ENCODE peak calls at places on chromosomes 2 and 18, in eight cellular contexts. Y, O, V, G, S, Q, Z and A are unnamed samples.

GRCh38 chr2:168730391-168730790 is 72.0 kb upstream of the NOSTRIN start:
- DNase-seq in Y (no peak), O (no peak), V (no peak), G (no peak), S (no peak), Q (peak), Z (no peak), A (peak)

GRCh38 chr2:47257837-47258436 is 102.8 kb upstream of the STPG4 start:
- DNase-seq in Y (no peak), O (no peak), V (no peak), G (no peak), S (no peak), Q (no peak), Z (no peak), A (no peak)

GRCh38 chr18:13390196-13390595 is 171.6 kb downstream of the LDLRAD4 start:
- DNase-seq in Y (no peak), O (no peak), V (no peak), G (no peak), S (no peak), Q (no peak), Z (no peak), A (no peak)

GRCh38 chr18:46583711-46584110 is 73.3 kb downstream of the LOXHD1 start:
- DNase-seq in Y (no peak), O (no peak), V (no peak), G (no peak), S (no peak), Q (no peak), Z (no peak), A (no peak)

GRCh38 chr2:39796130-39796529 is 17.1 kb upstream of the THUMPD2 start:
- DNase-seq in Y (no peak), O (no peak), V (no peak), G (no peak), S (no peak), Q (no peak), Z (no peak), A (no peak)

GRCh38 chr18:56097561-56098095 is 509.6 kb upstream of the TCF4 start:
- DNase-seq in Y (no peak), O (peak), V (no peak), G (no peak), S (no peak), Q (no peak), Z (no peak), A (no peak)

GRCh38 chr2:231795525-231796327 is 9.5 kb downstream of the COPS7B start:
- DNase-seq in Y (peak), O (peak), V (no peak), G (no peak), S (peak), Q (peak), Z (peak), A (peak)

GRCh38 chr2:25372405-25373268 is 30.9 kb upstream of the DNMT3A start:
- DNase-seq in Y (no peak), O (no peak), V (no peak), G (no peak), S (no peak), Q (no peak), Z (no peak), A (peak)

GRCh38 chr2:98483257-98483861 is 38.7 kb downstream of the INPP4A start:
- DNase-seq in Y (no peak), O (no peak), V (no peak), G (no peak), S (no peak), Q (no peak), Z (no peak), A (peak)

GRCh38 chr18:6741290-6741689 is 11.8 kb downstream of the ARHGAP28 start:
- DNase-seq in Y (no peak), O (no peak), V (peak), G (no peak), S (peak), Q (peak), Z (peak), A (peak)

GRCh38 chr18:29083545-29083944 is 906.6 kb upstream of the CDH2 start:
- DNase-seq in Y (no peak), O (no peak), V (no peak), G (no peak), S (peak), Q (peak), Z (no peak), A (peak)

GRCh38 chr2:196399736-196400691 is 228.6 kb upstream of the STK17B start:
- DNase-seq in Y (no peak), O (no peak), V (no peak), G (no peak), S (peak), Q (peak), Z (peak), A (peak)

GRCh38 chr2:235715601-235716000 is 221.8 kb downstream of the AGAP1 start:
- DNase-seq in Y (no peak), O (no peak), V (no peak), G (no peak), S (no peak), Q (no peak), Z (no peak), A (no peak)

GRCh38 chr18:61901334-61901986 is 8.7 kb upstream of the RNF152 start:
- DNase-seq in Y (peak), O (peak), V (no peak), G (no peak), S (peak), Q (peak), Z (peak), A (peak)

GRCh38 chr2:27716301-27717069 is 52.8 kb downstream of the SLC4A1AP start:
- DNase-seq in Y (no peak), O (no peak), V (no peak), G (no peak), S (no peak), Q (no peak), Z (no peak), A (no peak)

DNA sequence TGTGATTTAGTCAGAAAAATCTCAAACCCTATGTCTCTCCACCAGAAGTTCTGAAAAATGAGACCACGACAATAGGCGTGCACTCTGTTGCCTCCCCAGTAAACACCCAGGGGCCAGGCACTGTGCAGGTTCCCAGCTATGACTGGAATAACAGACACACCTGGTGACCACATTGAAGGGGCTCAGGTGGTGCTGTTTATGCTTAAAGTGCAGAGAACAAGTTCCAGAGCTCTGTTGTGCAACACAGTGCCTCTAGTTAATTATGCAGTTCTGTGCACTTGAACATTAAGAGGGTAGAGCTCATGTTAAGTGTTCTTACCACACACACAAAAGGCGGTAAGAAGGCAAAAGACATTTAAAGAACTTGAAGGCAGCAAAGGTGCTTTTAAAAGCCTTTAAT is 52.6 kb upstream of the AFF3 start:
- DNase-seq in Y (no peak), O (no peak), V (no peak), G (no peak), S (no peak), Q (no peak), Z (no peak), A (no peak)
- H3K4me3 ChIP-seq in Y (no peak), O (no peak), V (no peak), G (no peak), S (no peak), Q (no peak), Z (no peak), A (no peak)

DNA sequence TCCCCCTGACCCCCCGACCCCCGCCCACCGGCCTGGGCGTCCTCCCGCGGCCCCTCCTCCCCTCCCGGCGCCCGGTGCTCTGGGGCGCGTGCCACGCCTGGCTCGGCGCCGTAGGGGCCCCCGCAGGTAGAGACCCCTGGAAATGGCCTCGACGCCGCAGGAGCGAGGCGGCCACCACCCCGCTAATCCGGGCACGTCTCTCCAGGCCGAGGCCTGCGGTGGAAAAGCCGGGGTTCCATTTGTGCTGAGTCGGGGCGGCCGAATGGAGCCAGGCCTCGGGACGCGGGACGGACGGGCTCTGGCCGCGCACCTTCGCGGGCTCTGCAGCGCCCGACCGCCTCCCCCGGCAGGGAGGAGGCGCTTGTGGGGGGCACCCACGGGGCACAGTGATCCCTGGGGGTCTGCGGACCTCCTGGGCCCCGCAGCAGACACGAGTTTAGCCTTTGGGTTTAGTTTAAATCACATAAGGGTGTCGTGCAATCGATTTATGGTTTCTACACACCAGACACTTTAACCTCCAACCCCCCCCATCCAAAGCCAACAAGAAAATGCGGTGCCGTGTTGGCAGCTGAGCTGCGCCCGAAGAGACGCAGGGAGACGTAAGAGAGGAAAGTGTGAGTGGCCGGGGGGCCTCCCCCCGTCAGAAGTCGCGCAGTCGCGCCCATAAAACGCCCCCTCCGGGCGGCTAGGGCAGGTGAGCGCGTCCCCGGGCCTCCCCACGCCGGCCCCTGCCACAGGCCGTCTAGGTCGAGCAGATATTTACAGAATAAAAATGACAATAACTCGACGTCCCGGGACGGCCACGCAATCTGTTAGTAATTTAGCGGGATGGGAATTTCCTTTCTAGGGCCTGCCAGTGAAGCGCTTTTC is 1.1 kb upstream of the NFATC1 start:
- DNase-seq in Y (no peak), O (no peak), V (no peak), G (no peak), S (peak), Q (peak), Z (peak), A (peak)
- TF ChIP-seq CTCF in Y (no peak), O (no peak), V (no peak), G (no peak), S (no peak), Q (no peak), Z (no peak), A (no peak)

GRCh38 chr2:241095594-241096290 is 6.3 kb downstream of the MTERF4 start:
- DNase-seq in Y (no peak), O (no peak), V (no peak), G (no peak), S (no peak), Q (no peak), Z (no peak), A (no peak)
- H3K4me3 ChIP-seq in Y (no peak), O (no peak), V (no peak), G (no peak), S (no peak), Q (no peak), Z (no peak), A (no peak)

GRCh38 chr2:202815548-202816420 is 55.8 kb downstream of the ICA1L start:
- DNase-seq in Y (no peak), O (no peak), V (peak), G (no peak), S (peak), Q (no peak), Z (no peak), A (no peak)

GRCh38 chr2:202813387-202813786 is 58.2 kb downstream of the ICA1L start:
- DNase-seq in Y (no peak), O (no peak), V (no peak), G (no peak), S (no peak), Q (no peak), Z (no peak), A (no peak)

GRCh38 chr2:202818321-202818720 is 53.2 kb downstream of the ICA1L start:
- DNase-seq in Y (no peak), O (no peak), V (no peak), G (no peak), S (no peak), Q (no peak), Z (no peak), A (no peak)

GRCh38 chr2:202817771-202818170 is 53.8 kb downstream of the ICA1L start:
- DNase-seq in Y (no peak), O (no peak), V (no peak), G (no peak), S (no peak), Q (no peak), Z (no peak), A (peak)

GRCh38 chr2:202814226-202814625 is 57.3 kb downstream of the ICA1L start:
- DNase-seq in Y (no peak), O (no peak), V (no peak), G (no peak), S (no peak), Q (no peak), Z (no peak), A (no peak)
- TF ChIP-seq CTCF in Y (no peak), O (no peak), V (no peak), G (no peak), S (no peak), Q (no peak), Z (no peak), A (no peak)

GRCh38 chr2:142967060-142967459 is 89.6 kb downstream of the KYNU start:
- DNase-seq in Y (no peak), O (no peak), V (no peak), G (no peak), S (no peak), Q (no peak), Z (no peak), A (no peak)
- H3K4me3 ChIP-seq in Y (no peak), O (no peak), V (no peak), G (no peak), S (no peak), Q (no peak), Z (no peak), A (no peak)

GRCh38 chr2:157751462-157752058 is 122.9 kb upstream of the ACVR1C start:
- DNase-seq in Y (no peak), O (peak), V (no peak), G (no peak), S (no peak), Q (peak), Z (peak), A (peak)
- TF ChIP-seq CTCF in Y (no peak), O (peak), V (no peak), G (no peak), S (no peak), Q (peak), Z (no peak), A (peak)

GRCh38 chr18:36066001-36066400 is 1.4 kb downstream of the RPRD1A start:
- DNase-seq in Y (no peak), O (no peak), V (no peak), G (no peak), S (peak), Q (peak), Z (no peak), A (no peak)
- H3K4me3 ChIP-seq in Y (peak), O (peak), V (peak), G (peak), S (peak), Q (peak), Z (peak), A (peak)

GRCh38 chr2:152336103-152336853 is 1.3 kb downstream of the FMNL2 start:
- DNase-seq in Y (peak), O (peak), V (peak), G (peak), S (peak), Q (peak), Z (peak), A (peak)
- TF ChIP-seq CTCF in Y (no peak), O (no peak), V (no peak), G (no peak), S (no peak), Q (no peak), Z (no peak), A (no peak)

DNA sequence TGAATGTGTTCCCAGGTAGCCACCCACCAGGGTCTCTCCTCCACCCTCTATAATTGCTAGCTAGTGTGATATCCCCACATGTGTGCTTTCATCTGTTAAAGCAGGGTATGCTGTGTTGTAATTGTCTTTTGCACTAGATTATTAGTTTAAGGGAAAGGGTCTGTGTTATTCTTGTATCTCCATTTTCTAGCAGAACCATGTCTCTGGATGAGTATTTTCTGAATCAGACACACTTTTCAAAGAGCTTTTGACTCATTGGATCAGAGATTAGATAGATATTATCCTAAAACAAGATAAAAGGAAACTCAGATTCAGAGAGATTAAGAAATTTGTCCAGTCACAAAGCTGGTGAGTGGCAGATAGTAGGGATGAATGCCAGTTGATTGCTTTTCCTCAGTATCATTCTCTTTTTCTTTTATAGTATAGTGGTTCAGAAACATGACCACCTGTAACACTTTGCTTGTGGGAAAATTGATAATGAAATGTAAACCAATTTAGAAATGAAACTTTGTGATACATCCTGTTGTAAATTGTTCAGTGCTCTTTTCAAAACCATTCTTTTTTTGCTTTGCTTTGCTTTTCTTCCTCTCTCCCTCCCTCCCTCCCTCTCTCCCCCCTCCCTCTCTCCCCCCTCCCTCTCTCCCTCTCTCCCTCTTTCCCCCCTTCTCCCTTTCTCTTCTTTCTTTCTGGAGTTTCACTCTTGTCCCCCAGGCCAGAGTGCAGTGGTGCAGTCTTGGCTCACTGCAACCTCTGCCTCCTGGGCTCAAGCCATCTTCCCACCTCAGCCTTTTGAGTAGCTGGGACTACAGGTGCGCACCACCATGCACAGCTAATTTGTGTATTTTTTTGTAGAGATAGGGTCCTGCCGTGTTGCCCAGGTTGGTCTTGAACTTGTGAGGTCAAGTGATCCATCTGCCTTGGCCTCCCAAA is 7.4 kb downstream of the MIB1 start:
- DNase-seq in Y (no peak), O (no peak), V (no peak), G (no peak), S (no peak), Q (no peak), Z (no peak), A (no peak)
- H3K4me3 ChIP-seq in Y (no peak), O (no peak), V (no peak), G (no peak), S (no peak), Q (no peak), Z (no peak), A (no peak)